ENCODE peak calls at places on chromosomes 5 and 9, in seven cellular contexts. One of them, this sample, is unnamed. For H3K4me1, the result is how much of the 10 kb centered on the place peaks cover.

GRCh38 chr9:84304166-84304565 is 36.4 kb downstream of the SLC28A3 start:
- DNase-seq in PC-3: no peak
- DNase-seq in H1: no peak
- DNase-seq in IMR-90: no peak
- DNase-seq in HCT116: no peak
- DNase-seq in fibroblast of lung: peak
- DNase-seq in GM23248: no peak
- DNase-seq in this sample: no peak

GRCh38 chr5:125227333-125228075 is 481.1 kb upstream of the ZNF608 start:
- DNase-seq in PC-3: peak
- DNase-seq in H1: no peak
- DNase-seq in IMR-90: peak
- DNase-seq in HCT116: peak
- DNase-seq in fibroblast of lung: peak
- DNase-seq in GM23248: peak
- DNase-seq in this sample: no peak

GRCh38 chr9:112925058-112925641 is 34.5 kb upstream of the SLC46A2 start:
- DNase-seq in PC-3: peak
- DNase-seq in H1: no peak
- DNase-seq in IMR-90: peak
- DNase-seq in HCT116: peak
- DNase-seq in fibroblast of lung: peak
- DNase-seq in GM23248: peak
- DNase-seq in this sample: no peak

GRCh38 chr9:116800885-116801284 is 113.8 kb downstream of the TRIM32 start:
- DNase-seq in PC-3: no peak
- DNase-seq in H1: peak
- DNase-seq in IMR-90: no peak
- DNase-seq in HCT116: no peak
- DNase-seq in fibroblast of lung: no peak
- DNase-seq in GM23248: no peak
- DNase-seq in this sample: no peak

GRCh38 chr5:112689510-112689909 is 48.2 kb upstream of the APC start:
- DNase-seq in PC-3: no peak
- DNase-seq in H1: no peak
- DNase-seq in IMR-90: peak
- DNase-seq in HCT116: no peak
- DNase-seq in fibroblast of lung: peak
- DNase-seq in GM23248: peak
- DNase-seq in this sample: no peak

GRCh38 chr9:113599647-113600476 is 136.3 kb downstream of the RGS3 start:
- DNase-seq in PC-3: no peak
- DNase-seq in H1: no peak
- DNase-seq in IMR-90: peak
- DNase-seq in HCT116: no peak
- DNase-seq in fibroblast of lung: peak
- DNase-seq in GM23248: peak
- DNase-seq in this sample: peak

GRCh38 chr5:150481972-150482406 is 25.9 kb upstream of the NDST1 start:
- DNase-seq in PC-3: no peak
- DNase-seq in H1: no peak
- DNase-seq in IMR-90: no peak
- DNase-seq in HCT116: no peak
- DNase-seq in fibroblast of lung: no peak
- DNase-seq in GM23248: no peak
- DNase-seq in this sample: no peak

GRCh38 chr9:18489861-18490260 is 15.9 kb downstream of the ADAMTSL1 start:
- DNase-seq in PC-3: peak
- DNase-seq in H1: no peak
- DNase-seq in IMR-90: peak
- DNase-seq in HCT116: no peak
- DNase-seq in fibroblast of lung: peak
- DNase-seq in GM23248: peak
- DNase-seq in this sample: peak

GRCh38 chr5:41921874-41922273 is 3.2 kb upstream of the FBXO4 start:
- DNase-seq in PC-3: peak
- DNase-seq in H1: no peak
- DNase-seq in IMR-90: peak
- DNase-seq in HCT116: no peak
- DNase-seq in fibroblast of lung: peak
- DNase-seq in GM23248: peak
- DNase-seq in this sample: no peak

GRCh38 chr9:34644766-34645314 is 1.6 kb upstream of the GALT start:
- DNase-seq in PC-3: no peak
- DNase-seq in H1: no peak
- DNase-seq in IMR-90: no peak
- DNase-seq in HCT116: no peak
- DNase-seq in fibroblast of lung: no peak
- DNase-seq in GM23248: no peak
- DNase-seq in this sample: no peak

GRCh38 chr5:135139397-135140134 is 105.5 kb upstream of the PITX1 start:
- DNase-seq in PC-3: peak
- DNase-seq in H1: no peak
- DNase-seq in IMR-90: peak
- DNase-seq in HCT116: peak
- DNase-seq in fibroblast of lung: peak
- DNase-seq in GM23248: peak
- DNase-seq in this sample: no peak

GRCh38 chr5:39716532-39716971 is 291.8 kb upstream of the DAB2 start:
- DNase-seq in PC-3: peak
- DNase-seq in H1: peak
- DNase-seq in IMR-90: peak
- DNase-seq in HCT116: peak
- DNase-seq in fibroblast of lung: peak
- DNase-seq in GM23248: peak
- DNase-seq in this sample: no peak

GRCh38 chr5:83430130-83431010 is 41.2 kb upstream of the VCAN start:
- DNase-seq in PC-3: peak
- DNase-seq in H1: peak
- DNase-seq in IMR-90: peak
- DNase-seq in HCT116: peak
- DNase-seq in fibroblast of lung: peak
- DNase-seq in GM23248: peak
- DNase-seq in this sample: no peak

GRCh38 chr5:137016783-137017324 is 482.3 kb downstream of the SPOCK1 start:
- DNase-seq in PC-3: no peak
- DNase-seq in H1: no peak
- DNase-seq in IMR-90: no peak
- DNase-seq in HCT116: no peak
- DNase-seq in fibroblast of lung: no peak
- DNase-seq in GM23248: no peak
- DNase-seq in this sample: no peak

GRCh38 chr5:179115307-179115706 is 55.1 kb downstream of the ZNF354C start:
- DNase-seq in PC-3: no peak
- DNase-seq in H1: no peak
- DNase-seq in IMR-90: no peak
- DNase-seq in HCT116: no peak
- DNase-seq in fibroblast of lung: no peak
- DNase-seq in GM23248: no peak
- DNase-seq in this sample: peak

GRCh38 chr9:87640385-87640795 is 85.5 kb upstream of the CTSL start:
- DNase-seq in PC-3: no peak
- DNase-seq in H1: no peak
- DNase-seq in IMR-90: peak
- DNase-seq in HCT116: no peak
- DNase-seq in fibroblast of lung: peak
- DNase-seq in GM23248: no peak
- DNase-seq in this sample: peak

GRCh38 chr9:91047529-91047928 is 245.9 kb downstream of the SYK start:
- DNase-seq in PC-3: no peak
- DNase-seq in H1: no peak
- DNase-seq in IMR-90: no peak
- DNase-seq in HCT116: no peak
- DNase-seq in fibroblast of lung: no peak
- DNase-seq in GM23248: peak
- DNase-seq in this sample: no peak

GRCh38 chr5:122499617-122500016 is 187.6 kb downstream of the SNCAIP start:
- DNase-seq in PC-3: no peak
- DNase-seq in H1: no peak
- DNase-seq in IMR-90: no peak
- DNase-seq in HCT116: no peak
- DNase-seq in fibroblast of lung: no peak
- DNase-seq in GM23248: no peak
- DNase-seq in this sample: no peak

GRCh38 chr9:77917800-77918199 is 113.8 kb downstream of the GNAQ start:
- DNase-seq in PC-3: no peak
- DNase-seq in H1: no peak
- DNase-seq in IMR-90: no peak
- DNase-seq in HCT116: no peak
- DNase-seq in fibroblast of lung: no peak
- DNase-seq in GM23248: no peak
- DNase-seq in this sample: no peak
- H3K9ac ChIP-seq in PC-3: no peak
- H3K9ac ChIP-seq in H1: no peak
- H3K9ac ChIP-seq in IMR-90: no peak
- H3K9ac ChIP-seq in HCT116: no peak
- H3K9ac ChIP-seq in fibroblast of lung: no peak
- H3K9ac ChIP-seq in GM23248: no peak
- H3K9ac ChIP-seq in this sample: no peak

DNA sequence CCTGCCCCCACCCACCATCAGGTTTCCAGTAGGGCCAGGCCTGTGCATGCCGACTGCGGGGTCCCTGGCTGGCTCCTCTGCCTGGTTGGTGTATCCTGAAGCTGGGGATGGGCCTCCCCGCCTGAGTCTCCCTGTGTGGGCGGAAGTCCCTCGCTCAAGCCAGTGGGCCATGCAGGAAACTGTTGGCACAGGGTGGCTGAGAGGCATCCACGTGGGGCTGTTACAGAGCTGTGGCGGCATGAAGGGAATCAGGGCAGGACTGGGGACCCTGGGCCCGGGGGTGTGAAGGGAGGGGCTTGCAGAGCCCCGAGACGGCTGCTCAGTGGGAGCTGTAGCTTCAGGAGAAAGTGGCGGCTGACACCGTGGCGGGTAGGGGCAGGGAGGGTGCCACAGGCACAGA is 88.8 kb downstream of the RXRA start:
- DNase-seq in PC-3: no peak
- DNase-seq in H1: no peak
- DNase-seq in IMR-90: no peak
- DNase-seq in HCT116: no peak
- DNase-seq in fibroblast of lung: no peak
- DNase-seq in GM23248: no peak
- DNase-seq in this sample: no peak
- H3K4me1 ChIP-seq in PC-3: under half
- H3K4me1 ChIP-seq in H1: under half
- H3K4me1 ChIP-seq in IMR-90: under half
- H3K4me1 ChIP-seq in HCT116: under half
- H3K4me1 ChIP-seq in fibroblast of lung: under half
- H3K4me1 ChIP-seq in GM23248: under half
- H3K4me1 ChIP-seq in this sample: under half

DNA sequence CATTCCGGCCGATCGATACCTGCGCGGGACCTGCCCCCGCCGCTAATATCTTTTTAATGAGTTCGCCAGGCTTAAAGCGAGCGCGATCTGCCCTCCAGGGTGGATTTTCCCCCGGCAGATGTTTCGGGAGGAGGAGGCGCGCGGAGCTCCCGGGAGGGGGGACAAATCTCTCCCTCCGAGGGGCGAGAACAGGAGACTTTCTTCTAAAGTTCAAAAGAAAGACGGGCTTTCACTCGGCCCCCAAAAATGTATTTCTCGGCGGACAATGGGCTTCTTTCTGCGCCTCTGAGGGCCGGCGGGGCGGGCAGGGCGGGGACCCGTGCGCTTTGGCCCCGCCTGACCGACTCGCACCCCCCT is 4.1 kb upstream of the PRDM12 start:
- DNase-seq in PC-3: no peak
- DNase-seq in H1: no peak
- DNase-seq in IMR-90: no peak
- DNase-seq in HCT116: no peak
- DNase-seq in fibroblast of lung: no peak
- DNase-seq in GM23248: no peak
- DNase-seq in this sample: no peak
- H3K9ac ChIP-seq in PC-3: no peak
- H3K9ac ChIP-seq in H1: no peak
- H3K9ac ChIP-seq in IMR-90: no peak
- H3K9ac ChIP-seq in HCT116: no peak
- H3K9ac ChIP-seq in fibroblast of lung: no peak
- H3K9ac ChIP-seq in GM23248: no peak
- H3K9ac ChIP-seq in this sample: no peak

GRCh38 chr5:170254056-170254455 is 21.3 kb downstream of the C5orf58 start:
- DNase-seq in PC-3: peak
- DNase-seq in H1: no peak
- DNase-seq in IMR-90: no peak
- DNase-seq in HCT116: no peak
- DNase-seq in fibroblast of lung: peak
- DNase-seq in GM23248: no peak
- DNase-seq in this sample: no peak
- H3K4me1 ChIP-seq in PC-3: under half
- H3K4me1 ChIP-seq in H1: under half
- H3K4me1 ChIP-seq in IMR-90: under half
- H3K4me1 ChIP-seq in HCT116: under half
- H3K4me1 ChIP-seq in fibroblast of lung: under half
- H3K4me1 ChIP-seq in GM23248: under half
- H3K4me1 ChIP-seq in this sample: under half

GRCh38 chr5:68381060-68381459 is 165.5 kb downstream of the PIK3R1 start:
- DNase-seq in PC-3: no peak
- DNase-seq in H1: no peak
- DNase-seq in IMR-90: no peak
- DNase-seq in HCT116: no peak
- DNase-seq in fibroblast of lung: no peak
- DNase-seq in GM23248: no peak
- DNase-seq in this sample: no peak

GRCh38 chr5:68381909-68382308 is 166.4 kb downstream of the PIK3R1 start:
- DNase-seq in PC-3: no peak
- DNase-seq in H1: no peak
- DNase-seq in IMR-90: no peak
- DNase-seq in HCT116: no peak
- DNase-seq in fibroblast of lung: no peak
- DNase-seq in GM23248: no peak
- DNase-seq in this sample: no peak

GRCh38 chr5:68378204-68378830 is 162.8 kb downstream of the PIK3R1 start:
- DNase-seq in PC-3: no peak
- DNase-seq in H1: no peak
- DNase-seq in IMR-90: no peak
- DNase-seq in HCT116: no peak
- DNase-seq in fibroblast of lung: no peak
- DNase-seq in GM23248: no peak
- DNase-seq in this sample: no peak

GRCh38 chr5:68379275-68380026 is 163.9 kb downstream of the PIK3R1 start:
- DNase-seq in PC-3: no peak
- DNase-seq in H1: no peak
- DNase-seq in IMR-90: no peak
- DNase-seq in HCT116: no peak
- DNase-seq in fibroblast of lung: peak
- DNase-seq in GM23248: no peak
- DNase-seq in this sample: no peak

GRCh38 chr5:68380071-68380470 is 164.5 kb downstream of the PIK3R1 start:
- DNase-seq in PC-3: no peak
- DNase-seq in H1: no peak
- DNase-seq in IMR-90: no peak
- DNase-seq in HCT116: no peak
- DNase-seq in fibroblast of lung: no peak
- DNase-seq in GM23248: no peak
- DNase-seq in this sample: no peak
- H3K9ac ChIP-seq in PC-3: no peak
- H3K9ac ChIP-seq in H1: no peak
- H3K9ac ChIP-seq in IMR-90: no peak
- H3K9ac ChIP-seq in HCT116: no peak
- H3K9ac ChIP-seq in fibroblast of lung: no peak
- H3K9ac ChIP-seq in GM23248: no peak
- H3K9ac ChIP-seq in this sample: no peak